ENCODE peak calls at places on chromosome 11, in six cellular contexts. I, M, K, A, H and R are unnamed samples.

GRCh38 chr11:67365756-67366384 is 7.5 kb downstream of the CLCF1 start:
- DNase-seq in I (no peak), M (no peak), K (no peak), A (no peak), H (no peak), R (no peak)

GRCh38 chr11:113046866-113047265 is 85.6 kb downstream of the NCAM1 start:
- DNase-seq in I (no peak), M (no peak), K (no peak), A (no peak), H (no peak), R (no peak)

GRCh38 chr11:12087075-12087775 is 23.2 kb upstream of the MICAL2 start:
- DNase-seq in I (no peak), M (no peak), K (no peak), A (peak), H (no peak), R (no peak)

GRCh38 chr11:44601471-44602370 is 36.3 kb downstream of the CD82 start:
- DNase-seq in I (no peak), M (no peak), K (no peak), A (no peak), H (no peak), R (peak)

GRCh38 chr11:12634329-12634728 is 39.9 kb upstream of the TEAD1 start:
- DNase-seq in I (no peak), M (no peak), K (no peak), A (no peak), H (no peak), R (no peak)

GRCh38 chr11:107576497-107577086 is 11.1 kb upstream of the ALKBH8 start:
- DNase-seq in I (peak), M (peak), K (no peak), A (peak), H (no peak), R (no peak)

GRCh38 chr11:66889974-66890373 is 33.1 kb downstream of the LRFN4 start:
- DNase-seq in I (no peak), M (peak), K (no peak), A (no peak), H (no peak), R (no peak)

GRCh38 chr11:92453055-92453454 is 228.4 kb downstream of the FAT3 start:
- DNase-seq in I (no peak), M (no peak), K (no peak), A (no peak), H (no peak), R (no peak)

GRCh38 chr11:32434116-32434386 is 1.3 kb downstream of the WT1 start:
- DNase-seq in I (no peak), M (no peak), K (no peak), A (no peak), H (no peak), R (no peak)

GRCh38 chr11:12691473-12691872 is 17.3 kb downstream of the TEAD1 start:
- DNase-seq in I (no peak), M (peak), K (no peak), A (no peak), H (no peak), R (no peak)

GRCh38 chr11:125170406-125171031 is 6.0 kb downstream of the PKNOX2 start:
- DNase-seq in I (no peak), M (no peak), K (no peak), A (peak), H (no peak), R (no peak)

GRCh38 chr11:128733440-128734115 is 39.7 kb downstream of the FLI1 start:
- DNase-seq in I (no peak), M (no peak), K (peak), A (no peak), H (no peak), R (no peak)

GRCh38 chr11:73671701-73672100 is 25.3 kb downstream of the PLEKHB1 start:
- DNase-seq in I (no peak), M (no peak), K (no peak), A (no peak), H (no peak), R (no peak)

GRCh38 chr11:18594999-18595749 is 4.4 kb upstream of the MISFA start:
- DNase-seq in I (no peak), M (no peak), K (no peak), A (no peak), H (no peak), R (no peak)

GRCh38 chr11:128174465-128175101 is 412.8 kb downstream of the ETS1 start:
- DNase-seq in I (no peak), M (no peak), K (no peak), A (no peak), H (no peak), R (no peak)

GRCh38 chr11:8234425-8234821 is 29.3 kb downstream of the LMO1 start:
- DNase-seq in I (no peak), M (no peak), K (no peak), A (no peak), H (no peak), R (no peak)

GRCh38 chr11:83200035-83200434 is 6.5 kb downstream of the ANKRD42 start:
- DNase-seq in I (no peak), M (no peak), K (no peak), A (no peak), H (no peak), R (no peak)

GRCh38 chr11:122598971-122599370 is 56.6 kb upstream of the UBASH3B start:
- DNase-seq in I (no peak), M (no peak), K (no peak), A (no peak), H (no peak), R (no peak)

GRCh38 chr11:2301631-2302272 is at the start of the genes C11orf21 and TSPAN32:
- DNase-seq in I (no peak), M (peak), K (no peak), A (peak), H (no peak), R (no peak)
- TF ChIP-seq POLR2A in I (no peak), M (no peak), K (no peak), A (no peak), H (no peak), R (no peak)

GRCh38 chr11:118746988-118747585 is 43.9 kb downstream of the DDX6 start:
- DNase-seq in I (no peak), M (no peak), K (no peak), A (no peak), H (no peak), R (no peak)
- TF ChIP-seq POLR2AphosphoS5 in I (peak), M (no peak), K (no peak), A (no peak), H (no peak), R (no peak)

DNA sequence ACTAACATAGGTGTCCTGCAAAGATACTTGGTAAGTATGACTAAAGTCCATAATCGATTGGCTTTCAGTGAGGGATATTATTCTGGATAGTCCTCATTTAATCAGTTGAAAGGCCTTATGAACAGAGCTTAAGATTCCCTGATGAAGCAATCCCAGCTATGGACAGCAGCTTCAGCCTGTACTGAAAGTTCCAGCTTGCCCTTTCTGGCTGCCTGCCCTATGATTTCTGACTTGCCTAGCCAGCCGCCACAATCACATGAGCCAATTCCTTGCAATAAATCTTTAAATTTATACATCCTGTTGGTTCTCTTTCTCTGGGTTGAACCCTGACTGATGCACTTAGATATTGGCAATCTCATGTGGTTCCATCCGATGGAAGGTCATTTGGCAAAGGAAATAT is 759.0 kb upstream of the API5 start:
- DNase-seq in I (no peak), M (no peak), K (no peak), A (no peak), H (no peak), R (no peak)
- TF ChIP-seq TAF1 in I (no peak), M (no peak), K (no peak), A (no peak), H (no peak), R (no peak)

GRCh38 chr11:78168539-78169477 is 19.6 kb downstream of the KCTD21 start:
- DNase-seq in I (no peak), M (peak), K (no peak), A (no peak), H (no peak), R (no peak)
- TF ChIP-seq POLR2A in I (no peak), M (no peak), K (no peak), A (no peak), H (no peak), R (no peak)

DNA sequence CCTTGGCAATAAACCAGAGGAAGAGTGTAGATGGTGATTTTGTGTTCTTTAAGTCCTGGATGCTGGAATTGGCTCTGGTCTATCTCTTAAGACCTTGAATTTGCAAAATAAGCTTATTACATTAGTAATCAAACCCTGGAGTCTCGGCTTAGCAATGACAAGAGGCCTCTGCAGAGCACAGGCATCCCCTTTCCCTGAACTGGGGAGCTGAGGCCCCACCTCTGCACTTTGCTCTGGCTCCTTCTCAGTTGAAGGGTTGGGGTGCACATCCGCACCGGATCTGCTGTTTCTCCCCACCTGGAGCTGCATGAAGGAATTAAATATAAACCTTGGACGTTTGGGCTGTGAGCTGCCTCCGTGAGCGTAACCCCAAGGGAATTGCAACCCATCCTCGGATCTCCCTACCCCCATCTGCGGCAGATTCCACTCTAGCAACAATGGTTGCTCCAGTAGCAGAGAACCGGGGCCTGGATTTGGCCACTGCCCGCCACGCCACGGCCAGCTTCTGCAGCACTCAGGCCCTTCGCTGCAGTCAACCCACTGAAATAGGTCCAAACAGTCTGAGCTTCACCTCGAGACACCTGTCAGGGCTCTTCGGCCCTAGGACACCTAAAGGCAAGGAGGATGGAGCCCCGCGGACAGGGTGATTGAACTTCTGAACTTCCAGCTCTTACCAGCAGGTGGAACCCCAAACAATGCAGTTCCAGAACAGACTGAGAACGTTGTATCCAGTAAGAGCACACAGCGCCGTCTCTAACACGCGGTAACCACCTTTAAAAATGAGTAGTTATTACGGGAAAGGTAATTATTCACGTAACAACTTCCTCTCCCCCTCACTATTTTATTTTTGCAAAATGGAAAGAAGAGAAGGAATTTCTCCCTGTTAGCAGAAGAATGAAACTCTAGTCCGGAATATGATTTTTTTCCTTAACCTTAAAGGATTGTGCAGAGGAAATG is 54.8 kb upstream of the CAPRIN1 start:
- DNase-seq in I (peak), M (peak), K (peak), A (peak), H (peak), R (peak)
- TF ChIP-seq POLR2AphosphoS5 in I (no peak), M (no peak), K (no peak), A (no peak), H (no peak), R (no peak)

GRCh38 chr11:75301602-75302345 is 49.7 kb downstream of the ARRB1 start:
- DNase-seq in I (no peak), M (no peak), K (no peak), A (no peak), H (no peak), R (no peak)
- TF ChIP-seq TAF1 in I (no peak), M (no peak), K (no peak), A (no peak), H (no peak), R (no peak)